ENCODE peak calls at places on chromosomes 16 and 17, in four cellular contexts. One of them, this sample, is unnamed.

GRCh38 chr17:4704991-4705390 is 1.1 kb upstream of the PELP1 start:
- DNase-seq in astrocyte of the cerebellum: no peak
- DNase-seq in cardiac fibroblast: no peak
- DNase-seq in right lobe of liver: no peak
- DNase-seq in this sample: no peak

GRCh38 chr16:69396187-69397061 is 10.6 kb upstream of the TERF2 start:
- DNase-seq in astrocyte of the cerebellum: peak; percentile 94
- DNase-seq in cardiac fibroblast: peak; percentile 98
- DNase-seq in right lobe of liver: no peak
- DNase-seq in this sample: peak; percentile 86

GRCh38 chr16:85354623-85355514 is 242.6 kb upstream of the CIBAR2 start:
- DNase-seq in cardiac fibroblast: peak; percentile 29
- DNase-seq in astrocyte of the cerebellum: peak; percentile 60
- DNase-seq in right lobe of liver: peak; percentile 87
- DNase-seq in this sample: peak; percentile 88

GRCh38 chr17:64534187-64534586 is 27.4 kb downstream of the CEP95 start:
- DNase-seq in astrocyte of the cerebellum: no peak
- DNase-seq in right lobe of liver: no peak
- DNase-seq in cardiac fibroblast: no peak
- DNase-seq in this sample: no peak

GRCh38 chr16:75326333-75326732 is 74.9 kb upstream of the BCAR1 start:
- DNase-seq in cardiac fibroblast: no peak
- DNase-seq in astrocyte of the cerebellum: no peak
- DNase-seq in right lobe of liver: no peak
- DNase-seq in this sample: no peak

GRCh38 chr16:69143116-69143515 is 10.7 kb downstream of the UTP4 start:
- DNase-seq in right lobe of liver: no peak
- DNase-seq in astrocyte of the cerebellum: no peak
- DNase-seq in cardiac fibroblast: peak; percentile 3
- DNase-seq in this sample: no peak

GRCh38 chr17:73722163-73722562 is 77.9 kb upstream of the SDK2 start:
- DNase-seq in cardiac fibroblast: no peak
- DNase-seq in astrocyte of the cerebellum: no peak
- DNase-seq in right lobe of liver: no peak
- DNase-seq in this sample: no peak

GRCh38 chr17:50583636-50584035 is 23.1 kb downstream of the CACNA1G start:
- DNase-seq in cardiac fibroblast: no peak
- DNase-seq in right lobe of liver: no peak
- DNase-seq in astrocyte of the cerebellum: no peak
- DNase-seq in this sample: no peak

GRCh38 chr17:7557825-7558543 is 566 bp upstream of the TNFSF13 start:
- DNase-seq in cardiac fibroblast: peak; percentile 82
- DNase-seq in right lobe of liver: peak; percentile 93
- DNase-seq in astrocyte of the cerebellum: no peak
- DNase-seq in this sample: no peak

GRCh38 chr17:80989586-80989913 is 2.1 kb upstream of the CHMP6 start:
- DNase-seq in cardiac fibroblast: no peak
- DNase-seq in astrocyte of the cerebellum: no peak
- DNase-seq in right lobe of liver: no peak
- DNase-seq in this sample: no peak

GRCh38 chr17:4950075-4950756 is 703 bp upstream of the ENO3 start:
- DNase-seq in astrocyte of the cerebellum: no peak
- DNase-seq in cardiac fibroblast: no peak
- DNase-seq in right lobe of liver: peak; percentile 85
- DNase-seq in this sample: no peak

GRCh38 chr16:73020409-73020884 is 27.5 kb downstream of the ZFHX3 start:
- DNase-seq in cardiac fibroblast: peak; percentile 99
- DNase-seq in astrocyte of the cerebellum: peak; percentile 90
- DNase-seq in right lobe of liver: peak; percentile 84
- DNase-seq in this sample: peak; percentile 60

GRCh38 chr17:65742433-65743312 is 181.2 kb upstream of the AXIN2 start:
- DNase-seq in right lobe of liver: no peak
- DNase-seq in astrocyte of the cerebellum: peak; percentile 88
- DNase-seq in cardiac fibroblast: peak; percentile 95
- DNase-seq in this sample: peak; percentile 57

GRCh38 chr16:57824880-57825279 is 22.6 kb upstream of the KIFC3 start:
- DNase-seq in right lobe of liver: peak; percentile 33
- DNase-seq in cardiac fibroblast: no peak
- DNase-seq in astrocyte of the cerebellum: no peak
- DNase-seq in this sample: no peak

GRCh38 chr17:58344047-58344790 is 7.8 kb downstream of the SUPT4H1 start:
- DNase-seq in astrocyte of the cerebellum: no peak
- DNase-seq in right lobe of liver: no peak
- DNase-seq in cardiac fibroblast: no peak
- DNase-seq in this sample: no peak

GRCh38 chr17:66903781-66904180 is 60.7 kb upstream of the CACNG4 start:
- DNase-seq in cardiac fibroblast: no peak
- DNase-seq in right lobe of liver: no peak
- DNase-seq in astrocyte of the cerebellum: no peak
- DNase-seq in this sample: no peak

GRCh38 chr16:68287276-68288251 is 23.2 kb downstream of the SLC7A6OS start:
- DNase-seq in cardiac fibroblast: peak; percentile 93
- DNase-seq in astrocyte of the cerebellum: peak; percentile 35
- DNase-seq in right lobe of liver: no peak
- DNase-seq in this sample: peak; percentile 40

GRCh38 chr17:64599187-64599676 is 62.9 kb downstream of the SMURF2 start:
- DNase-seq in cardiac fibroblast: no peak
- DNase-seq in astrocyte of the cerebellum: no peak
- DNase-seq in right lobe of liver: no peak
- DNase-seq in this sample: no peak

GRCh38 chr17:882827-883585 is 96.6 kb downstream of the NXN start:
- DNase-seq in right lobe of liver: peak; percentile 73
- DNase-seq in cardiac fibroblast: no peak
- DNase-seq in astrocyte of the cerebellum: no peak
- DNase-seq in this sample: no peak

GRCh38 chr17:48134912-48135480 is 27.4 kb downstream of the SNX11 start:
- DNase-seq in right lobe of liver: no peak
- DNase-seq in cardiac fibroblast: no peak
- DNase-seq in astrocyte of the cerebellum: no peak
- DNase-seq in this sample: no peak

GRCh38 chr17:81396722-81397313 is 1.6 kb downstream of the BAHCC1 start:
- DNase-seq in right lobe of liver: no peak
- DNase-seq in cardiac fibroblast: peak; percentile 61
- DNase-seq in astrocyte of the cerebellum: no peak
- DNase-seq in this sample: no peak

GRCh38 chr17:50578173-50578572 is 17.7 kb downstream of the CACNA1G start:
- DNase-seq in astrocyte of the cerebellum: no peak
- DNase-seq in right lobe of liver: no peak
- DNase-seq in cardiac fibroblast: no peak
- DNase-seq in this sample: no peak

GRCh38 chr17:64491995-64492394 is 4.9 kb downstream of the POLG2 start:
- DNase-seq in cardiac fibroblast: no peak
- DNase-seq in right lobe of liver: no peak
- DNase-seq in astrocyte of the cerebellum: no peak
- DNase-seq in this sample: no peak

GRCh38 chr16:48158296-48158695 is 2.5 kb upstream of the ABCC12 start:
- DNase-seq in right lobe of liver: no peak
- DNase-seq in cardiac fibroblast: peak; percentile 73
- DNase-seq in astrocyte of the cerebellum: peak; percentile 41
- DNase-seq in this sample: peak; percentile 12

GRCh38 chr16:8673611-8674412 is 605 bp upstream of the ABAT start:
- DNase-seq in cardiac fibroblast: peak; percentile 3
- DNase-seq in right lobe of liver: peak; percentile 61
- DNase-seq in astrocyte of the cerebellum: no peak
- DNase-seq in this sample: no peak

GRCh38 chr16:71201556-71201955 is 29.0 kb downstream of the HYDIN start:
- DNase-seq in right lobe of liver: no peak
- DNase-seq in cardiac fibroblast: no peak
- DNase-seq in astrocyte of the cerebellum: no peak
- DNase-seq in this sample: no peak

GRCh38 chr17:77800832-77801231 is 157.7 kb upstream of the TNRC6C start:
- DNase-seq in astrocyte of the cerebellum: no peak
- DNase-seq in cardiac fibroblast: no peak
- DNase-seq in right lobe of liver: peak; percentile 35
- DNase-seq in this sample: no peak

GRCh38 chr16:20020083-20020482 is 53.6 kb downstream of the GPR139 start:
- DNase-seq in right lobe of liver: no peak
- DNase-seq in cardiac fibroblast: no peak
- DNase-seq in astrocyte of the cerebellum: no peak
- DNase-seq in this sample: no peak

GRCh38 chr17:75267146-75267402 is 4.0 kb downstream of the MIF4GD start:
- DNase-seq in right lobe of liver: no peak
- DNase-seq in astrocyte of the cerebellum: no peak
- DNase-seq in cardiac fibroblast: no peak
- DNase-seq in this sample: no peak

GRCh38 chr16:79602615-79603014 is 2.1 kb upstream of the MAF start:
- DNase-seq in cardiac fibroblast: no peak
- DNase-seq in astrocyte of the cerebellum: no peak
- DNase-seq in right lobe of liver: no peak
- DNase-seq in this sample: no peak

GRCh38 chr16:85913141-85913601 is 14.2 kb downstream of the IRF8 start:
- DNase-seq in cardiac fibroblast: no peak
- DNase-seq in astrocyte of the cerebellum: no peak
- DNase-seq in right lobe of liver: no peak
- DNase-seq in this sample: no peak

GRCh38 chr16:77660311-77660710 is 62.0 kb upstream of the NUDT7 start:
- DNase-seq in right lobe of liver: no peak
- DNase-seq in cardiac fibroblast: peak; percentile 75
- DNase-seq in astrocyte of the cerebellum: peak; percentile 55
- DNase-seq in this sample: no peak
- H3K4me3 ChIP-seq in right lobe of liver: no peak overlapping the region
- H3K4me3 ChIP-seq in cardiac fibroblast: no peak overlapping the region
- H3K4me3 ChIP-seq in astrocyte of the cerebellum: peak overlapping the region; percentile 22
- H3K4me3 ChIP-seq in this sample: no peak overlapping the region

DNA sequence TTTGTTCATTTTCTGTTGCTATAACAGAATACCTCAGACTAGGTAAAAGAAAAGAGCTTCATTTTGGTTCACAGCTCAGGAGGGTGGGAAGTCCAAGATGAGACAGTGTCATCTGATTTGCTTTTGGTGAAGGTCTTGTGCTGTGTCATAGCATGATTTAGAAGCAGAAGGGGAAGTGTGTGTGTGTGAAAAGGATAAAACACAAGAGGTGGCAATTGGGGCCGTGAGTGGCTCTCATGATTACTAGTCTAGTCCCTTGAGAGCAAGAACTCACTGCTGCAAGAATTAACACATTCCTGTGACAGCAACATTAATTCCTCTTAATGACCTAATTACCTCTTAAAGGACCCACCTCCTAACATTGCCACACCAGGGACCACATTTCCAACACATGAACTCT is 8.3 kb downstream of the SLC35G3 start:
- DNase-seq in right lobe of liver: no peak
- DNase-seq in astrocyte of the cerebellum: no peak
- DNase-seq in cardiac fibroblast: no peak
- DNase-seq in this sample: no peak
- H3K4me3 ChIP-seq in right lobe of liver: no peak overlapping the region
- H3K4me3 ChIP-seq in astrocyte of the cerebellum: no peak overlapping the region
- H3K4me3 ChIP-seq in cardiac fibroblast: no peak overlapping the region
- H3K4me3 ChIP-seq in this sample: no peak overlapping the region

GRCh38 chr17:52157603-52158449 is 688 bp downstream of the CA10 start:
- DNase-seq in astrocyte of the cerebellum: no peak
- DNase-seq in right lobe of liver: no peak
- DNase-seq in cardiac fibroblast: no peak
- DNase-seq in this sample: no peak

GRCh38 chr17:52159159-52159809 is 770 bp upstream of the CA10 start:
- DNase-seq in right lobe of liver: no peak
- DNase-seq in astrocyte of the cerebellum: no peak
- DNase-seq in cardiac fibroblast: no peak
- DNase-seq in this sample: no peak

GRCh38 chr17:52157161-52157560 is 1.4 kb downstream of the CA10 start:
- DNase-seq in right lobe of liver: no peak
- DNase-seq in cardiac fibroblast: no peak
- DNase-seq in astrocyte of the cerebellum: no peak
- DNase-seq in this sample: no peak

GRCh38 chr17:52159810-52160578 is 1.5 kb upstream of the CA10 start:
- DNase-seq in cardiac fibroblast: no peak
- DNase-seq in astrocyte of the cerebellum: no peak
- DNase-seq in right lobe of liver: no peak
- DNase-seq in this sample: no peak

GRCh38 chr17:52158450-52159042 is at the start of gene CA10:
- DNase-seq in astrocyte of the cerebellum: no peak
- DNase-seq in cardiac fibroblast: no peak
- DNase-seq in right lobe of liver: no peak
- DNase-seq in this sample: no peak
- H3K4me3 ChIP-seq in astrocyte of the cerebellum: no peak within 1 kb of the TSS
- H3K4me3 ChIP-seq in cardiac fibroblast: no peak within 1 kb of the TSS
- H3K4me3 ChIP-seq in right lobe of liver: no peak within 1 kb of the TSS
- H3K4me3 ChIP-seq in this sample: no peak within 1 kb of the TSS

DNA sequence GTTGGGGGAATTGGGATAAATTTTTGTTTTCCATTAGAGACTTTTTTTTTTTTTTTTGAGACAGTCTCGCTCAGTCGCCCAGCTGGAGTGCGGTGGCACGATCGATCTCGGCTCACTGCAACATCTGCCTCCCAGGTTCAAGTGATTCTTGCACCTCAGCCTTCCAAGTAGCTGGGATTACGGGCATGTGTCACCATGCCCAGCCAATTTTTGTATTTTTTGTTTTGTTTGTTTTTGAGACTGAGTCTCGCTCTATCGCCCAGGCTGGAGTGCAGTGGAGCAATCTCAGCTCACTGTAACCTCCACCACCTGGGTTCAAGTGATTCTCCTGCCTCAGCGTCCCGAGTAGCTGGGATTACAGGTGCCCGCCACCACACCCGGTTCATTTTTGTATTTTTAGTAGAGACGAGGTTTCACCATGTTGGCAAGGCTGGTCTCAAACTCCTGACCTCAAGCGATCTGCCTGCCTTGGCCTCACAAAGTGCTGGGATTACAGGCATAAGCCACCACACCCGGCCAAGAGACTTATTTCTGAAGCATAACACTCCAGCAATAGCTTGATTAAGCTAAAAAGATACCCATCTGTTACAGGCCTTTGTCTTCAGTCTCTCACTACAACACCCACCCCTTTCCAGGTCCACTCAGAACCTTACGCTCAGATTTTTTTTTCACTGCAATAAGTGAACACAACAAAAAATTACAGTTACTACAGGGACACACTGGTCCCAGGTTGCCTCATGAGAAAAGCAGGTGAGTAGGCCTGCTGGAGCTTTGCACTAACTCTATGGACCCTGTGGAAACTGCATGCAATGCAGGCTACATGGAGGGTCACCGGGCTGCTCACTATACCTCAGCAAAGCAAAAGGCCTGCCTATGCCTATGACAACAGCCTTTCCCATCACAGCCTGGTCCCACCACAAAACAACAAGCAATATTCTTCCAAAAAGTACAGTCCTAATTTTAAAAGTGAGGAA is 34.6 kb downstream of the KANSL1 start:
- DNase-seq in right lobe of liver: no peak
- DNase-seq in astrocyte of the cerebellum: no peak
- DNase-seq in cardiac fibroblast: no peak
- DNase-seq in this sample: no peak
- H3K4me3 ChIP-seq in right lobe of liver: no peak overlapping the region
- H3K4me3 ChIP-seq in astrocyte of the cerebellum: no peak overlapping the region
- H3K4me3 ChIP-seq in cardiac fibroblast: no peak overlapping the region
- H3K4me3 ChIP-seq in this sample: no peak overlapping the region

DNA sequence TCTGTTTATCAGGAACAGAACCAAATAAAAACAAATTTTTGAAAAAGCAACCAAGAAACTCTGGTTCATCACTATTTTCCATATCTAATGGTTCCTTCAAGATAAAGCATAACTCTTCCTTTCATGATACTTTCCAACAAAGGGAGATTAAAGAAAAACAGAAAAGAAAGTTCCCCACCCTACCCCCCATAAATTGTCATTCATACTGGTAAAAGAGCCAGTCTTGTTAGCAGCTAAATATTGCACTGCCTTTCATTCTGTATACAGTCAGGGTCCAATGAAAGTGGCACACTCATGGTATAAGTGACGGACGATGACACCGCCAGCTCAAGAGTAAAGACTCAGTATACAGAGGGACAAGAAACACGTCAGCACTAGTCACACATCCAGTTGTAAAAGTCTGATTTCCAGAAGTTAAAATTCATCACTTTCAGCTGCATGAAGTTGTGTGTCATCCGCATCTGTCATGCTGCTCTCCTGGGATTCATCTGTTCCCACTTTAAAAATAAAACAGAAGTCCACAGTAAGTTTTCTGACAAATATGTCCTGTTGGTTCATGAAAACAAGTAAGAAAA is 68.5 kb downstream of the CDC27 start:
- DNase-seq in cardiac fibroblast: peak; percentile 80
- DNase-seq in right lobe of liver: no peak
- DNase-seq in astrocyte of the cerebellum: no peak
- DNase-seq in this sample: no peak
- H3K4me3 ChIP-seq in cardiac fibroblast: no peak overlapping the region
- H3K4me3 ChIP-seq in right lobe of liver: no peak overlapping the region
- H3K4me3 ChIP-seq in astrocyte of the cerebellum: no peak overlapping the region
- H3K4me3 ChIP-seq in this sample: no peak overlapping the region

This sample was measured in AG04449.